ENCODE peak calls at places on chromosomes 11 and 22, in seven cellular contexts. One of them, this sample, is unnamed.
A peak's percentile ranks its signal among the peaks of the same experiment; 100 is the strongest.

GRCh38 chr11:70675697-70676374 is 277.5 kb downstream of the CTTN start:
- DNase-seq in lung: no peak
- DNase-seq in fibroblast of lung: no peak
- DNase-seq in Panc1: no peak
- DNase-seq in pancreas: no peak
- DNase-seq in neuronal stem cell: no peak
- DNase-seq in CD4-positive, CD25-positive, alpha-beta regulatory T cell: no peak
- DNase-seq in this sample: no peak

GRCh38 chr22:28893810-28894209 is 10.4 kb downstream of the ZNRF3 start:
- DNase-seq in fibroblast of lung: no peak
- DNase-seq in lung: no peak
- DNase-seq in neuronal stem cell: no peak
- DNase-seq in CD4-positive, CD25-positive, alpha-beta regulatory T cell: no peak
- DNase-seq in pancreas: no peak
- DNase-seq in Panc1: no peak
- DNase-seq in this sample: no peak

GRCh38 chr11:134454146-134454690 is 42.2 kb upstream of the B3GAT1 start:
- DNase-seq in Panc1: no peak
- DNase-seq in neuronal stem cell: no peak
- DNase-seq in CD4-positive, CD25-positive, alpha-beta regulatory T cell: no peak
- DNase-seq in pancreas: no peak
- DNase-seq in fibroblast of lung: no peak
- DNase-seq in lung: no peak
- DNase-seq in this sample: no peak

GRCh38 chr11:123253909-123254308 is 58.9 kb upstream of the CLMP start:
- DNase-seq in fibroblast of lung: peak; percentile 90
- DNase-seq in lung: no peak
- DNase-seq in pancreas: no peak
- DNase-seq in Panc1: no peak
- DNase-seq in CD4-positive, CD25-positive, alpha-beta regulatory T cell: no peak
- DNase-seq in neuronal stem cell: no peak
- DNase-seq in this sample: no peak

GRCh38 chr22:38938221-38938620 is 19.2 kb upstream of the APOBEC3A start:
- DNase-seq in fibroblast of lung: no peak
- DNase-seq in pancreas: no peak
- DNase-seq in lung: no peak
- DNase-seq in CD4-positive, CD25-positive, alpha-beta regulatory T cell: no peak
- DNase-seq in Panc1: no peak
- DNase-seq in neuronal stem cell: no peak
- DNase-seq in this sample: no peak

GRCh38 chr11:93945596-93945995 is 75.6 kb upstream of the HEPHL1 start:
- DNase-seq in CD4-positive, CD25-positive, alpha-beta regulatory T cell: no peak
- DNase-seq in fibroblast of lung: no peak
- DNase-seq in lung: no peak
- DNase-seq in neuronal stem cell: no peak
- DNase-seq in pancreas: no peak
- DNase-seq in Panc1: no peak
- DNase-seq in this sample: no peak

GRCh38 chr11:120880791-120881190 is 143.1 kb upstream of the TBCEL start:
- DNase-seq in CD4-positive, CD25-positive, alpha-beta regulatory T cell: no peak
- DNase-seq in pancreas: no peak
- DNase-seq in lung: no peak
- DNase-seq in neuronal stem cell: no peak
- DNase-seq in fibroblast of lung: no peak
- DNase-seq in Panc1: no peak
- DNase-seq in this sample: no peak

GRCh38 chr11:43124272-43124920 is 187.4 kb upstream of the API5 start:
- DNase-seq in lung: no peak
- DNase-seq in pancreas: no peak
- DNase-seq in Panc1: no peak
- DNase-seq in fibroblast of lung: no peak
- DNase-seq in neuronal stem cell: no peak
- DNase-seq in CD4-positive, CD25-positive, alpha-beta regulatory T cell: no peak
- DNase-seq in this sample: no peak

GRCh38 chr11:102553835-102554282 is 23.3 kb upstream of the MMP7 start:
- DNase-seq in fibroblast of lung: no peak
- DNase-seq in CD4-positive, CD25-positive, alpha-beta regulatory T cell: no peak
- DNase-seq in neuronal stem cell: no peak
- DNase-seq in Panc1: no peak
- DNase-seq in pancreas: no peak
- DNase-seq in lung: no peak
- DNase-seq in this sample: no peak

GRCh38 chr11:121802542-121802941 is 313.5 kb downstream of the BLID start:
- DNase-seq in neuronal stem cell: no peak
- DNase-seq in pancreas: no peak
- DNase-seq in Panc1: no peak
- DNase-seq in fibroblast of lung: peak; percentile 79
- DNase-seq in lung: no peak
- DNase-seq in CD4-positive, CD25-positive, alpha-beta regulatory T cell: no peak
- DNase-seq in this sample: no peak

GRCh38 chr11:20609727-20610707 is 10.6 kb downstream of the SLC6A5 start:
- DNase-seq in neuronal stem cell: peak; percentile 77
- DNase-seq in pancreas: peak; percentile 75
- DNase-seq in CD4-positive, CD25-positive, alpha-beta regulatory T cell: peak; percentile 15
- DNase-seq in fibroblast of lung: peak; percentile 46
- DNase-seq in Panc1: peak; percentile 39
- DNase-seq in lung: peak; percentile 64
- DNase-seq in this sample: peak; percentile 31

GRCh38 chr11:23123766-23124165 is 263.5 kb upstream of the CCDC179 start:
- DNase-seq in lung: no peak
- DNase-seq in CD4-positive, CD25-positive, alpha-beta regulatory T cell: no peak
- DNase-seq in pancreas: no peak
- DNase-seq in Panc1: no peak
- DNase-seq in fibroblast of lung: peak; percentile 36
- DNase-seq in neuronal stem cell: no peak
- DNase-seq in this sample: no peak

GRCh38 chr22:39298194-39298987 is 21.0 kb downstream of the RPL3 start:
- DNase-seq in CD4-positive, CD25-positive, alpha-beta regulatory T cell: no peak
- DNase-seq in Panc1: no peak
- DNase-seq in fibroblast of lung: no peak
- DNase-seq in pancreas: no peak
- DNase-seq in lung: no peak
- DNase-seq in neuronal stem cell: no peak
- DNase-seq in this sample: no peak

GRCh38 chr11:57512646-57513445 is 2.7 kb downstream of the SLC43A1 start:
- DNase-seq in CD4-positive, CD25-positive, alpha-beta regulatory T cell: no peak
- DNase-seq in pancreas: no peak
- DNase-seq in fibroblast of lung: no peak
- DNase-seq in neuronal stem cell: no peak
- DNase-seq in Panc1: no peak
- DNase-seq in lung: no peak
- DNase-seq in this sample: no peak

GRCh38 chr11:57364851-57365660 is 15.9 kb downstream of the PRG3 start:
- DNase-seq in CD4-positive, CD25-positive, alpha-beta regulatory T cell: no peak
- DNase-seq in pancreas: no peak
- DNase-seq in lung: no peak
- DNase-seq in fibroblast of lung: no peak
- DNase-seq in neuronal stem cell: no peak
- DNase-seq in Panc1: no peak
- DNase-seq in this sample: peak; percentile 35

GRCh38 chr11:119623682-119624081 is 105.3 kb downstream of the NECTIN1 start:
- DNase-seq in neuronal stem cell: no peak
- DNase-seq in lung: no peak
- DNase-seq in pancreas: no peak
- DNase-seq in fibroblast of lung: no peak
- DNase-seq in Panc1: no peak
- DNase-seq in CD4-positive, CD25-positive, alpha-beta regulatory T cell: no peak
- DNase-seq in this sample: no peak

GRCh38 chr11:2652857-2653643 is 46.7 kb downstream of the KCNQ1OT1 start:
- DNase-seq in Panc1: no peak
- DNase-seq in fibroblast of lung: no peak
- DNase-seq in pancreas: no peak
- DNase-seq in neuronal stem cell: no peak
- DNase-seq in lung: no peak
- DNase-seq in CD4-positive, CD25-positive, alpha-beta regulatory T cell: no peak
- DNase-seq in this sample: no peak

GRCh38 chr11:23103403-23103802 is 243.1 kb upstream of the CCDC179 start:
- DNase-seq in Panc1: no peak
- DNase-seq in neuronal stem cell: no peak
- DNase-seq in CD4-positive, CD25-positive, alpha-beta regulatory T cell: no peak
- DNase-seq in pancreas: no peak
- DNase-seq in lung: no peak
- DNase-seq in fibroblast of lung: no peak
- DNase-seq in this sample: no peak

GRCh38 chr11:72848846-72849466 is 34.7 kb downstream of the ATG16L2 start:
- DNase-seq in lung: no peak
- DNase-seq in CD4-positive, CD25-positive, alpha-beta regulatory T cell: peak; percentile 48
- DNase-seq in Panc1: peak; percentile 18
- DNase-seq in fibroblast of lung: peak; percentile 63
- DNase-seq in neuronal stem cell: no peak
- DNase-seq in pancreas: no peak
- DNase-seq in this sample: no peak

GRCh38 chr22:41197046-41197807 is 7.9 kb upstream of the L3MBTL2 start:
- DNase-seq in Panc1: no peak
- DNase-seq in fibroblast of lung: peak; percentile 32
- DNase-seq in lung: peak; percentile 84
- DNase-seq in pancreas: peak; percentile 86
- DNase-seq in CD4-positive, CD25-positive, alpha-beta regulatory T cell: peak; percentile 72
- DNase-seq in neuronal stem cell: peak; percentile 77
- DNase-seq in this sample: peak; percentile 50

GRCh38 chr11:12715941-12716340 is 41.7 kb downstream of the TEAD1 start:
- DNase-seq in pancreas: no peak
- DNase-seq in neuronal stem cell: no peak
- DNase-seq in fibroblast of lung: no peak
- DNase-seq in CD4-positive, CD25-positive, alpha-beta regulatory T cell: no peak
- DNase-seq in Panc1: no peak
- DNase-seq in lung: no peak
- DNase-seq in this sample: no peak

GRCh38 chr11:36010010-36010740 is 66.3 kb downstream of the LDLRAD3 start:
- DNase-seq in neuronal stem cell: no peak
- DNase-seq in Panc1: no peak
- DNase-seq in CD4-positive, CD25-positive, alpha-beta regulatory T cell: no peak
- DNase-seq in fibroblast of lung: peak; percentile 80
- DNase-seq in lung: no peak
- DNase-seq in pancreas: no peak
- DNase-seq in this sample: no peak

GRCh38 chr11:36008576-36008975 is 64.7 kb downstream of the LDLRAD3 start:
- DNase-seq in fibroblast of lung: peak; percentile 46
- DNase-seq in pancreas: no peak
- DNase-seq in lung: no peak
- DNase-seq in neuronal stem cell: no peak
- DNase-seq in Panc1: no peak
- DNase-seq in CD4-positive, CD25-positive, alpha-beta regulatory T cell: no peak
- DNase-seq in this sample: no peak

GRCh38 chr11:36011574-36011973 is 67.7 kb downstream of the LDLRAD3 start:
- DNase-seq in pancreas: no peak
- DNase-seq in lung: no peak
- DNase-seq in neuronal stem cell: no peak
- DNase-seq in fibroblast of lung: no peak
- DNase-seq in Panc1: no peak
- DNase-seq in CD4-positive, CD25-positive, alpha-beta regulatory T cell: no peak
- DNase-seq in this sample: no peak

GRCh38 chr11:36007127-36007824 is 63.4 kb downstream of the LDLRAD3 start:
- DNase-seq in neuronal stem cell: no peak
- DNase-seq in CD4-positive, CD25-positive, alpha-beta regulatory T cell: no peak
- DNase-seq in Panc1: no peak
- DNase-seq in fibroblast of lung: no peak
- DNase-seq in lung: no peak
- DNase-seq in pancreas: no peak
- DNase-seq in this sample: no peak

GRCh38 chr11:36009469-36009868 is 65.6 kb downstream of the LDLRAD3 start:
- DNase-seq in lung: no peak
- DNase-seq in fibroblast of lung: peak; percentile 67
- DNase-seq in pancreas: no peak
- DNase-seq in Panc1: no peak
- DNase-seq in neuronal stem cell: no peak
- DNase-seq in CD4-positive, CD25-positive, alpha-beta regulatory T cell: no peak
- DNase-seq in this sample: no peak
- H3K27ac ChIP-seq in lung: no peak overlapping the region
- H3K27ac ChIP-seq in fibroblast of lung: peak overlapping the region; percentile 26
- H3K27ac ChIP-seq in pancreas: peak overlapping the region; percentile 20
- H3K27ac ChIP-seq in Panc1: no peak overlapping the region
- H3K27ac ChIP-seq in neuronal stem cell: no peak overlapping the region
- H3K27ac ChIP-seq in CD4-positive, CD25-positive, alpha-beta regulatory T cell: no peak overlapping the region
- H3K27ac ChIP-seq in this sample: peak overlapping the region; percentile 69

GRCh38 chr22:46239261-46240048 is 10.6 kb downstream of the CDPF1 start:
- DNase-seq in lung: no peak
- DNase-seq in neuronal stem cell: no peak
- DNase-seq in CD4-positive, CD25-positive, alpha-beta regulatory T cell: no peak
- DNase-seq in pancreas: no peak
- DNase-seq in fibroblast of lung: no peak
- DNase-seq in Panc1: no peak
- DNase-seq in this sample: no peak
- H3K27ac ChIP-seq in lung: no peak overlapping the region
- H3K27ac ChIP-seq in neuronal stem cell: no peak overlapping the region
- H3K27ac ChIP-seq in CD4-positive, CD25-positive, alpha-beta regulatory T cell: no peak overlapping the region
- H3K27ac ChIP-seq in pancreas: no peak overlapping the region
- H3K27ac ChIP-seq in fibroblast of lung: no peak overlapping the region
- H3K27ac ChIP-seq in Panc1: no peak overlapping the region
- H3K27ac ChIP-seq in this sample: peak overlapping the region; percentile 73

DNA sequence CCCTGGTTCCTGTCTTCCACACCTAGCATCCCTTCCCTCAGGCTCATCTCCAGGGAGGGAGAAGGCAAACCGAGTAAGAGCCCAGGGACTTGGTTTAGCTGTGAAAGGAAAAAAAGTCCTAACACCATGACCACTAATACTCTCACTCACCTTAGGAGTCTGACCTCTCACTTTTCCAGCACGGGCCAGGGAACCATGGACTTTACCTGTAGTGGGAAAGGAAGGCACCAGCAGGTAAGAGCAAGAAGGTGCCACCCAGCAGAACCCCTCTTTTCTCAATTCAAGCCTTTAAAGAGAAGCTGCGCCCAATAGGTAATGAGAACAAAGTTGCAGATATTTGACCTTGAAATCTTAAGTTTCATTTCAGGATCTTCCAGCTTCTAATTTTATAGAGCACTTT is 1.1 kb downstream of the FAU start:
- DNase-seq in lung: no peak
- DNase-seq in CD4-positive, CD25-positive, alpha-beta regulatory T cell: no peak
- DNase-seq in Panc1: no peak
- DNase-seq in neuronal stem cell: no peak
- DNase-seq in fibroblast of lung: no peak
- DNase-seq in pancreas: no peak
- DNase-seq in this sample: no peak
- H3K27ac ChIP-seq in lung: peak overlapping the region; percentile 92
- H3K27ac ChIP-seq in CD4-positive, CD25-positive, alpha-beta regulatory T cell: peak overlapping the region; percentile 96
- H3K27ac ChIP-seq in Panc1: peak overlapping the region; percentile 99
- H3K27ac ChIP-seq in neuronal stem cell: no peak overlapping the region
- H3K27ac ChIP-seq in fibroblast of lung: peak overlapping the region; percentile 94
- H3K27ac ChIP-seq in pancreas: peak overlapping the region; percentile 90
- H3K27ac ChIP-seq in this sample: no peak overlapping the region

GRCh38 chr22:31947296-31947695 is 3.0 kb downstream of the YWHAH start:
- DNase-seq in lung: no peak
- DNase-seq in CD4-positive, CD25-positive, alpha-beta regulatory T cell: peak; percentile 69
- DNase-seq in pancreas: no peak
- DNase-seq in neuronal stem cell: no peak
- DNase-seq in Panc1: peak; percentile 39
- DNase-seq in fibroblast of lung: no peak
- DNase-seq in this sample: no peak

GRCh38 chr22:31945478-31945815 is 1.1 kb downstream of the YWHAH start:
- DNase-seq in CD4-positive, CD25-positive, alpha-beta regulatory T cell: no peak
- DNase-seq in Panc1: no peak
- DNase-seq in pancreas: no peak
- DNase-seq in neuronal stem cell: no peak
- DNase-seq in lung: no peak
- DNase-seq in fibroblast of lung: no peak
- DNase-seq in this sample: no peak

GRCh38 chr22:31950226-31950625 is 5.9 kb downstream of the YWHAH start:
- DNase-seq in Panc1: no peak
- DNase-seq in pancreas: no peak
- DNase-seq in neuronal stem cell: no peak
- DNase-seq in CD4-positive, CD25-positive, alpha-beta regulatory T cell: no peak
- DNase-seq in fibroblast of lung: no peak
- DNase-seq in lung: no peak
- DNase-seq in this sample: no peak

GRCh38 chr22:31945971-31946680 is 1.8 kb downstream of the YWHAH start:
- DNase-seq in neuronal stem cell: no peak
- DNase-seq in pancreas: no peak
- DNase-seq in lung: no peak
- DNase-seq in CD4-positive, CD25-positive, alpha-beta regulatory T cell: no peak
- DNase-seq in Panc1: no peak
- DNase-seq in fibroblast of lung: no peak
- DNase-seq in this sample: no peak

GRCh38 chr22:31948002-31948401 is 3.7 kb downstream of the YWHAH start:
- DNase-seq in fibroblast of lung: no peak
- DNase-seq in neuronal stem cell: no peak
- DNase-seq in CD4-positive, CD25-positive, alpha-beta regulatory T cell: no peak
- DNase-seq in lung: no peak
- DNase-seq in Panc1: no peak
- DNase-seq in pancreas: peak; percentile 59
- DNase-seq in this sample: no peak
- H3K27ac ChIP-seq in fibroblast of lung: peak overlapping the region; percentile 11
- H3K27ac ChIP-seq in neuronal stem cell: no peak overlapping the region
- H3K27ac ChIP-seq in CD4-positive, CD25-positive, alpha-beta regulatory T cell: no peak overlapping the region
- H3K27ac ChIP-seq in lung: no peak overlapping the region
- H3K27ac ChIP-seq in Panc1: no peak overlapping the region
- H3K27ac ChIP-seq in pancreas: peak overlapping the region; percentile 93
- H3K27ac ChIP-seq in this sample: no peak overlapping the region

This sample was measured in caudate nucleus.